ENCODE peak calls at places on chromosomes 13 and 19, in eight cellular contexts. O is CD4-positive, CD25-positive, alpha-beta regulatory T cell; X is mammary epithelial cell; E is heart left ventricle; Q is Peyer's patch; D is neural progenitor cell; Z is lung; T is OCI-LY7. L is an unnamed sample.

GRCh38 chr13:79432992-79433391 is 26.9 kb upstream of the RBM26 start:
- DNase-seq in O (no peak), X (no peak), E (no peak), Q (no peak), D (no peak), Z (no peak), T (no peak), L (no peak)

GRCh38 chr19:39127812-39128510 is 2.4 kb downstream of the PAK4 start:
- DNase-seq in O (no peak), X (no peak), E (no peak), Q (peak; percentile 71), D (no peak), Z (no peak), T (no peak), L (no peak)

GRCh38 chr13:51118809-51119431 is 7.8 kb upstream of the C13orf42 start:
- DNase-seq in O (no peak), X (no peak), E (no peak), Q (no peak), D (no peak), Z (no peak), T (peak; percentile 2), L (no peak)

GRCh38 chr19:56091066-56091490 is 30.0 kb downstream of the ZNF787 start:
- DNase-seq in O (no peak), X (peak; percentile 90), E (no peak), Q (no peak), D (no peak), Z (no peak), T (no peak), L (no peak)

GRCh38 chr13:40350283-40350992 is 316.0 kb downstream of the FOXO1 start:
- DNase-seq in O (no peak), X (no peak), E (no peak), Q (no peak), D (no peak), Z (no peak), T (no peak), L (no peak)

GRCh38 chr13:46607768-46608553 is 55.0 kb downstream of the LRCH1 start:
- DNase-seq in O (no peak), X (no peak), E (no peak), Q (peak; percentile 79), D (no peak), Z (no peak), T (no peak), L (no peak)

GRCh38 chr19:47356900-47357299 is 7.8 kb downstream of the DHX34 start:
- DNase-seq in O (no peak), X (no peak), E (no peak), Q (no peak), D (no peak), Z (no peak), T (no peak), L (no peak)

GRCh38 chr19:11291991-11292390 is 4.0 kb upstream of the TSPAN16 start:
- DNase-seq in O (no peak), X (no peak), E (no peak), Q (no peak), D (no peak), Z (no peak), T (no peak), L (no peak)

GRCh38 chr19:3766520-3766919 is 4.0 kb downstream of the MRPL54 start:
- DNase-seq in O (no peak), X (no peak), E (no peak), Q (no peak), D (no peak), Z (no peak), T (no peak), L (no peak)

GRCh38 chr13:112892759-112893569 is 76.0 kb upstream of the MCF2L start:
- DNase-seq in O (no peak), X (no peak), E (peak; percentile 40), Q (no peak), D (peak; percentile 46), Z (no peak), T (no peak), L (peak; percentile 47)

GRCh38 chr13:39881887-39882286 is 226.4 kb downstream of the COG6 start:
- DNase-seq in O (no peak), X (peak; percentile 14), E (no peak), Q (no peak), D (no peak), Z (no peak), T (no peak), L (no peak)

GRCh38 chr13:106573279-106573831 is 5.4 kb upstream of the ARGLU1 start:
- DNase-seq in O (no peak), X (no peak), E (no peak), Q (no peak), D (no peak), Z (no peak), T (no peak), L (no peak)

GRCh38 chr13:27665333-27665732 is 43.6 kb downstream of the POLR1D start:
- DNase-seq in O (no peak), X (no peak), E (no peak), Q (no peak), D (peak; percentile 39), Z (no peak), T (no peak), L (no peak)

GRCh38 chr13:51576754-51577153 is 7.5 kb upstream of the WDFY2 start:
- DNase-seq in O (no peak), X (peak; percentile 57), E (no peak), Q (no peak), D (no peak), Z (no peak), T (no peak), L (no peak)

GRCh38 chr19:46890423-46891170 is 29.8 kb downstream of the ARHGAP35 start:
- DNase-seq in O (no peak), X (peak; percentile 60), E (no peak), Q (peak; percentile 55), D (no peak), Z (no peak), T (no peak), L (no peak)

GRCh38 chr13:36758345-36758744 is 60.7 kb upstream of the RFXAP start:
- DNase-seq in O (no peak), X (no peak), E (no peak), Q (no peak), D (no peak), Z (peak; percentile 58), T (no peak), L (no peak)

GRCh38 chr19:33676999-33677665 is 55.4 kb downstream of the CHST8 start:
- DNase-seq in O (no peak), X (no peak), E (peak; percentile 19), Q (no peak), D (no peak), Z (no peak), T (no peak), L (no peak)

GRCh38 chr19:936175-936546 is 10.3 kb downstream of the ARID3A start:
- DNase-seq in O (no peak), X (no peak), E (no peak), Q (no peak), D (no peak), Z (no peak), T (no peak), L (no peak)

GRCh38 chr19:933553-933882 is 7.7 kb downstream of the ARID3A start:
- DNase-seq in O (no peak), X (no peak), E (no peak), Q (no peak), D (no peak), Z (no peak), T (no peak), L (no peak)

GRCh38 chr19:932647-933552 is 7.1 kb downstream of the ARID3A start:
- DNase-seq in O (no peak), X (peak; percentile 61), E (peak; percentile 88), Q (peak; percentile 63), D (peak; percentile 54), Z (no peak), T (no peak), L (peak; percentile 85)

GRCh38 chr19:934865-935422 is 9.1 kb downstream of the ARID3A start:
- DNase-seq in O (no peak), X (no peak), E (peak; percentile 93), Q (peak; percentile 85), D (no peak), Z (peak; percentile 91), T (no peak), L (no peak)

GRCh38 chr19:934197-934840 is 8.5 kb downstream of the ARID3A start:
- DNase-seq in O (no peak), X (no peak), E (no peak), Q (no peak), D (no peak), Z (no peak), T (no peak), L (no peak)
- H3K4me3 ChIP-seq in O (no peak overlapping the region), X (no peak overlapping the region), E (no peak overlapping the region), Q (no peak overlapping the region), D (no peak overlapping the region), Z (no peak overlapping the region), T (no peak overlapping the region), L (no peak overlapping the region)

GRCh38 chr13:98511435-98511834 is 65.5 kb downstream of the STK24 start:
- DNase-seq in O (no peak), X (no peak), E (no peak), Q (no peak), D (no peak), Z (no peak), T (no peak), L (no peak)
- H3K4me1 ChIP-seq in O (peaks cover 70% of the 10 kb centered on the region), X (peaks cover 42% of the 10 kb centered on the region), E (peaks cover 33% of the 10 kb centered on the region), Q (peaks cover 31% of the 10 kb centered on the region), D (peaks cover 44% of the 10 kb centered on the region), Z (peaks cover 45% of the 10 kb centered on the region), T (no peaks in the 10 kb centered on the region), L (peaks cover 33% of the 10 kb centered on the region)

DNA sequence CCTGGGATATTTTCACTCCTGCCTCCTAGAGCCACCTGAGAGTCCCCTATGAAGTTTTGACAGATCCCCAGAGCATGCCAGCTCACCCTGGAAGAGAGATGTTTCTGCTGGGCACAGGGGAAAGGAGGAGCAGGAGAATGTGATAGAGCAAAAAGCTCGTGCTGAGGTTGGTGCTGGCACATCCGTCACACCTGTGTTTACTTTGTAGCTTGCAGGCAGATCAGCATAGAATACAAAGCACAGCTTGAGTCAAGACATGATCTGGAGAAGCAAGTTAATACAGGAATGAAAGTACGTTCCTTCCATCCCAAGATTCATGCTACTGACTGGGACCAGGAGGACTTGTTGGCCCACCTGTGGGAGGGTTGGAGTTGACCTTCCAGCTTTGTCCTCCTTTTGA is 46.1 kb downstream of the HSPH1 start:
- DNase-seq in O (no peak), X (no peak), E (no peak), Q (no peak), D (no peak), Z (no peak), T (no peak), L (no peak)
- H3K4me3 ChIP-seq in O (no peak overlapping the region), X (no peak overlapping the region), E (no peak overlapping the region), Q (no peak overlapping the region), D (no peak overlapping the region), Z (no peak overlapping the region), T (no peak overlapping the region), L (no peak overlapping the region)

GRCh38 chr13:98548230-98548629 is 28.7 kb downstream of the STK24 start:
- DNase-seq in O (no peak), X (no peak), E (no peak), Q (no peak), D (no peak), Z (no peak), T (no peak), L (no peak)

GRCh38 chr13:98549728-98550317 is 27.1 kb downstream of the STK24 start:
- DNase-seq in O (no peak), X (peak; percentile 40), E (no peak), Q (no peak), D (no peak), Z (no peak), T (no peak), L (no peak)

GRCh38 chr13:98549006-98549727 is 27.7 kb downstream of the STK24 start:
- DNase-seq in O (no peak), X (peak; percentile 83), E (no peak), Q (no peak), D (no peak), Z (no peak), T (no peak), L (no peak)

GRCh38 chr13:98546402-98546801 is 30.5 kb downstream of the STK24 start:
- DNase-seq in O (no peak), X (no peak), E (no peak), Q (no peak), D (no peak), Z (no peak), T (no peak), L (no peak)

GRCh38 chr13:98547455-98547854 is 29.5 kb downstream of the STK24 start:
- DNase-seq in O (no peak), X (no peak), E (no peak), Q (no peak), D (no peak), Z (no peak), T (no peak), L (no peak)
- H3K4me1 ChIP-seq in O (peaks cover 67% of the 10 kb centered on the region), X (peaks cover 34% of the 10 kb centered on the region), E (peaks cover 24% of the 10 kb centered on the region), Q (peaks cover 19% of the 10 kb centered on the region), D (peaks cover 26% of the 10 kb centered on the region), Z (peaks cover 24% of the 10 kb centered on the region), T (peaks cover 16% of the 10 kb centered on the region), L (peaks cover 26% of the 10 kb centered on the region)

L was measured in RWPE2.